ENCODE peak calls at places on chromosomes 13 and 19, in ten cellular contexts. One of them, this sample, is unnamed.

GRCh38 chr13:41456768-41457588 is at the start of gene RGCC:
- DNase-seq in AG09309: no peak
- DNase-seq in chondrocyte: no peak
- DNase-seq in substantia nigra: peak
- DNase-seq in GM04504: peak
- DNase-seq in activated CD4-positive, alpha-beta T cell treated with anti-CD3 and anti-CD28 coated beads, Interleukin-2, amount 50 U/mL, for 1 hour: peak
- DNase-seq in stimulated activated CD4-positive, alpha-beta T cell treated with anti-CD3 and anti-CD28 coated beads, Interleukin-2, amount 100 ng/mL, for 48 hours: peak
- DNase-seq in cardiac fibroblast: peak
- DNase-seq in anterior cingulate cortex: peak
- DNase-seq in effector CD4-positive, alpha-beta T cell: peak
- DNase-seq in this sample: peak

GRCh38 chr13:75841905-75842304 is 205.8 kb downstream of the LMO7 start:
- DNase-seq in effector CD4-positive, alpha-beta T cell: no peak
- DNase-seq in GM04504: no peak
- DNase-seq in cardiac fibroblast: no peak
- DNase-seq in AG09309: no peak
- DNase-seq in substantia nigra: no peak
- DNase-seq in chondrocyte: no peak
- DNase-seq in activated CD4-positive, alpha-beta T cell treated with anti-CD3 and anti-CD28 coated beads, Interleukin-2, amount 50 U/mL, for 1 hour: no peak
- DNase-seq in stimulated activated CD4-positive, alpha-beta T cell treated with anti-CD3 and anti-CD28 coated beads, Interleukin-2, amount 100 ng/mL, for 48 hours: no peak
- DNase-seq in anterior cingulate cortex: no peak
- DNase-seq in this sample: no peak

GRCh38 chr13:112990783-112991182 is 21.8 kb downstream of the MCF2L start:
- DNase-seq in substantia nigra: no peak
- DNase-seq in stimulated activated CD4-positive, alpha-beta T cell treated with anti-CD3 and anti-CD28 coated beads, Interleukin-2, amount 100 ng/mL, for 48 hours: no peak
- DNase-seq in AG09309: no peak
- DNase-seq in cardiac fibroblast: no peak
- DNase-seq in activated CD4-positive, alpha-beta T cell treated with anti-CD3 and anti-CD28 coated beads, Interleukin-2, amount 50 U/mL, for 1 hour: no peak
- DNase-seq in chondrocyte: no peak
- DNase-seq in anterior cingulate cortex: no peak
- DNase-seq in GM04504: no peak
- DNase-seq in effector CD4-positive, alpha-beta T cell: no peak
- DNase-seq in this sample: no peak

GRCh38 chr19:12769689-12770088 is 5.7 kb downstream of the HOOK2 start:
- DNase-seq in activated CD4-positive, alpha-beta T cell treated with anti-CD3 and anti-CD28 coated beads, Interleukin-2, amount 50 U/mL, for 1 hour: peak
- DNase-seq in AG09309: no peak
- DNase-seq in anterior cingulate cortex: no peak
- DNase-seq in cardiac fibroblast: no peak
- DNase-seq in stimulated activated CD4-positive, alpha-beta T cell treated with anti-CD3 and anti-CD28 coated beads, Interleukin-2, amount 100 ng/mL, for 48 hours: peak
- DNase-seq in chondrocyte: no peak
- DNase-seq in GM04504: no peak
- DNase-seq in effector CD4-positive, alpha-beta T cell: peak
- DNase-seq in substantia nigra: no peak
- DNase-seq in this sample: no peak

GRCh38 chr19:40056505-40056904 is 474 bp upstream of the ZNF780B start:
- DNase-seq in GM04504: no peak
- DNase-seq in substantia nigra: no peak
- DNase-seq in AG09309: no peak
- DNase-seq in stimulated activated CD4-positive, alpha-beta T cell treated with anti-CD3 and anti-CD28 coated beads, Interleukin-2, amount 100 ng/mL, for 48 hours: no peak
- DNase-seq in chondrocyte: no peak
- DNase-seq in effector CD4-positive, alpha-beta T cell: no peak
- DNase-seq in activated CD4-positive, alpha-beta T cell treated with anti-CD3 and anti-CD28 coated beads, Interleukin-2, amount 50 U/mL, for 1 hour: no peak
- DNase-seq in anterior cingulate cortex: no peak
- DNase-seq in cardiac fibroblast: peak
- DNase-seq in this sample: no peak

GRCh38 chr19:13207237-13208130 is 57.3 kb downstream of the IER2 start:
- DNase-seq in cardiac fibroblast: no peak
- DNase-seq in AG09309: no peak
- DNase-seq in effector CD4-positive, alpha-beta T cell: no peak
- DNase-seq in stimulated activated CD4-positive, alpha-beta T cell treated with anti-CD3 and anti-CD28 coated beads, Interleukin-2, amount 100 ng/mL, for 48 hours: no peak
- DNase-seq in activated CD4-positive, alpha-beta T cell treated with anti-CD3 and anti-CD28 coated beads, Interleukin-2, amount 50 U/mL, for 1 hour: no peak
- DNase-seq in anterior cingulate cortex: no peak
- DNase-seq in GM04504: peak
- DNase-seq in substantia nigra: no peak
- DNase-seq in chondrocyte: no peak
- DNase-seq in this sample: peak

GRCh38 chr19:41876847-41877489 is at the start of gene CD79A:
- DNase-seq in substantia nigra: no peak
- DNase-seq in GM04504: no peak
- DNase-seq in effector CD4-positive, alpha-beta T cell: no peak
- DNase-seq in cardiac fibroblast: no peak
- DNase-seq in stimulated activated CD4-positive, alpha-beta T cell treated with anti-CD3 and anti-CD28 coated beads, Interleukin-2, amount 100 ng/mL, for 48 hours: no peak
- DNase-seq in activated CD4-positive, alpha-beta T cell treated with anti-CD3 and anti-CD28 coated beads, Interleukin-2, amount 50 U/mL, for 1 hour: no peak
- DNase-seq in chondrocyte: no peak
- DNase-seq in AG09309: no peak
- DNase-seq in anterior cingulate cortex: no peak
- DNase-seq in this sample: no peak

GRCh38 chr19:41941410-41942202 is 13.4 kb upstream of the ERFL start:
- DNase-seq in anterior cingulate cortex: no peak
- DNase-seq in chondrocyte: no peak
- DNase-seq in GM04504: no peak
- DNase-seq in substantia nigra: no peak
- DNase-seq in activated CD4-positive, alpha-beta T cell treated with anti-CD3 and anti-CD28 coated beads, Interleukin-2, amount 50 U/mL, for 1 hour: no peak
- DNase-seq in effector CD4-positive, alpha-beta T cell: no peak
- DNase-seq in cardiac fibroblast: no peak
- DNase-seq in AG09309: no peak
- DNase-seq in stimulated activated CD4-positive, alpha-beta T cell treated with anti-CD3 and anti-CD28 coated beads, Interleukin-2, amount 100 ng/mL, for 48 hours: no peak
- DNase-seq in this sample: no peak

GRCh38 chr19:44757735-44758505 is 9.4 kb downstream of the BCL3 start:
- DNase-seq in activated CD4-positive, alpha-beta T cell treated with anti-CD3 and anti-CD28 coated beads, Interleukin-2, amount 50 U/mL, for 1 hour: no peak
- DNase-seq in GM04504: no peak
- DNase-seq in cardiac fibroblast: peak
- DNase-seq in anterior cingulate cortex: peak
- DNase-seq in stimulated activated CD4-positive, alpha-beta T cell treated with anti-CD3 and anti-CD28 coated beads, Interleukin-2, amount 100 ng/mL, for 48 hours: no peak
- DNase-seq in effector CD4-positive, alpha-beta T cell: no peak
- DNase-seq in substantia nigra: no peak
- DNase-seq in AG09309: no peak
- DNase-seq in chondrocyte: no peak
- DNase-seq in this sample: no peak

GRCh38 chr19:41521860-41522555 is 54.0 kb upstream of the CEACAM21 start:
- DNase-seq in chondrocyte: no peak
- DNase-seq in effector CD4-positive, alpha-beta T cell: peak
- DNase-seq in stimulated activated CD4-positive, alpha-beta T cell treated with anti-CD3 and anti-CD28 coated beads, Interleukin-2, amount 100 ng/mL, for 48 hours: no peak
- DNase-seq in AG09309: no peak
- DNase-seq in activated CD4-positive, alpha-beta T cell treated with anti-CD3 and anti-CD28 coated beads, Interleukin-2, amount 50 U/mL, for 1 hour: peak
- DNase-seq in GM04504: no peak
- DNase-seq in anterior cingulate cortex: no peak
- DNase-seq in substantia nigra: no peak
- DNase-seq in cardiac fibroblast: no peak
- DNase-seq in this sample: no peak

GRCh38 chr13:112603641-112604220 is 15.8 kb upstream of the TUBGCP3 start:
- DNase-seq in GM04504: no peak
- DNase-seq in stimulated activated CD4-positive, alpha-beta T cell treated with anti-CD3 and anti-CD28 coated beads, Interleukin-2, amount 100 ng/mL, for 48 hours: no peak
- DNase-seq in AG09309: no peak
- DNase-seq in effector CD4-positive, alpha-beta T cell: no peak
- DNase-seq in activated CD4-positive, alpha-beta T cell treated with anti-CD3 and anti-CD28 coated beads, Interleukin-2, amount 50 U/mL, for 1 hour: no peak
- DNase-seq in cardiac fibroblast: peak
- DNase-seq in chondrocyte: no peak
- DNase-seq in anterior cingulate cortex: no peak
- DNase-seq in substantia nigra: no peak
- DNase-seq in this sample: no peak

GRCh38 chr19:13681509-13681908 is 82.8 kb upstream of the MRI1 start:
- DNase-seq in activated CD4-positive, alpha-beta T cell treated with anti-CD3 and anti-CD28 coated beads, Interleukin-2, amount 50 U/mL, for 1 hour: no peak
- DNase-seq in AG09309: peak
- DNase-seq in GM04504: no peak
- DNase-seq in chondrocyte: no peak
- DNase-seq in anterior cingulate cortex: no peak
- DNase-seq in stimulated activated CD4-positive, alpha-beta T cell treated with anti-CD3 and anti-CD28 coated beads, Interleukin-2, amount 100 ng/mL, for 48 hours: no peak
- DNase-seq in effector CD4-positive, alpha-beta T cell: no peak
- DNase-seq in cardiac fibroblast: peak
- DNase-seq in substantia nigra: no peak
- DNase-seq in this sample: no peak

GRCh38 chr13:31209172-31209818 is 9.5 kb downstream of the B3GLCT start:
- DNase-seq in chondrocyte: no peak
- DNase-seq in activated CD4-positive, alpha-beta T cell treated with anti-CD3 and anti-CD28 coated beads, Interleukin-2, amount 50 U/mL, for 1 hour: no peak
- DNase-seq in AG09309: no peak
- DNase-seq in GM04504: peak
- DNase-seq in anterior cingulate cortex: peak
- DNase-seq in substantia nigra: no peak
- DNase-seq in cardiac fibroblast: peak
- DNase-seq in stimulated activated CD4-positive, alpha-beta T cell treated with anti-CD3 and anti-CD28 coated beads, Interleukin-2, amount 100 ng/mL, for 48 hours: no peak
- DNase-seq in effector CD4-positive, alpha-beta T cell: no peak
- DNase-seq in this sample: no peak

GRCh38 chr13:92355213-92355612 is 871.4 kb upstream of the GPC6 start:
- DNase-seq in chondrocyte: no peak
- DNase-seq in cardiac fibroblast: peak
- DNase-seq in activated CD4-positive, alpha-beta T cell treated with anti-CD3 and anti-CD28 coated beads, Interleukin-2, amount 50 U/mL, for 1 hour: no peak
- DNase-seq in stimulated activated CD4-positive, alpha-beta T cell treated with anti-CD3 and anti-CD28 coated beads, Interleukin-2, amount 100 ng/mL, for 48 hours: no peak
- DNase-seq in anterior cingulate cortex: no peak
- DNase-seq in GM04504: no peak
- DNase-seq in substantia nigra: no peak
- DNase-seq in AG09309: no peak
- DNase-seq in effector CD4-positive, alpha-beta T cell: no peak
- DNase-seq in this sample: no peak

GRCh38 chr13:35979378-35979911 is 151.7 kb downstream of the DCLK1 start:
- DNase-seq in AG09309: peak
- DNase-seq in stimulated activated CD4-positive, alpha-beta T cell treated with anti-CD3 and anti-CD28 coated beads, Interleukin-2, amount 100 ng/mL, for 48 hours: no peak
- DNase-seq in anterior cingulate cortex: no peak
- DNase-seq in GM04504: peak
- DNase-seq in chondrocyte: no peak
- DNase-seq in substantia nigra: no peak
- DNase-seq in effector CD4-positive, alpha-beta T cell: no peak
- DNase-seq in activated CD4-positive, alpha-beta T cell treated with anti-CD3 and anti-CD28 coated beads, Interleukin-2, amount 50 U/mL, for 1 hour: no peak
- DNase-seq in cardiac fibroblast: peak
- DNase-seq in this sample: no peak

GRCh38 chr19:2779121-2779740 is 3.8 kb downstream of the SGTA start:
- DNase-seq in GM04504: no peak
- DNase-seq in substantia nigra: no peak
- DNase-seq in anterior cingulate cortex: peak
- DNase-seq in cardiac fibroblast: no peak
- DNase-seq in AG09309: no peak
- DNase-seq in activated CD4-positive, alpha-beta T cell treated with anti-CD3 and anti-CD28 coated beads, Interleukin-2, amount 50 U/mL, for 1 hour: no peak
- DNase-seq in chondrocyte: no peak
- DNase-seq in stimulated activated CD4-positive, alpha-beta T cell treated with anti-CD3 and anti-CD28 coated beads, Interleukin-2, amount 100 ng/mL, for 48 hours: no peak
- DNase-seq in effector CD4-positive, alpha-beta T cell: no peak
- DNase-seq in this sample: no peak

GRCh38 chr19:11963566-11964355 is 1.1 kb upstream of the ZNF763 start:
- DNase-seq in cardiac fibroblast: peak
- DNase-seq in anterior cingulate cortex: peak
- DNase-seq in chondrocyte: no peak
- DNase-seq in effector CD4-positive, alpha-beta T cell: peak
- DNase-seq in activated CD4-positive, alpha-beta T cell treated with anti-CD3 and anti-CD28 coated beads, Interleukin-2, amount 50 U/mL, for 1 hour: peak
- DNase-seq in AG09309: no peak
- DNase-seq in substantia nigra: peak
- DNase-seq in stimulated activated CD4-positive, alpha-beta T cell treated with anti-CD3 and anti-CD28 coated beads, Interleukin-2, amount 100 ng/mL, for 48 hours: peak
- DNase-seq in GM04504: peak
- DNase-seq in this sample: peak